ENCODE peak calls at places on chromosomes 12 and 14, in four cellular contexts. B is K562, N is HepG2, M is H1. F is an unnamed sample.

GRCh38 chr14:96053600-96054381 is 14.6 kb downstream of the C14orf132 start:
- DNase-seq in B (no peak), M (no peak), N (no peak), F (no peak)

GRCh38 chr14:59583755-59584154 is 7.1 kb upstream of the CCDC175 start:
- DNase-seq in N (no peak), M (no peak), B (no peak), F (no peak)

GRCh38 chr14:61564623-61565091 is 130.7 kb upstream of the HIF1A start:
- DNase-seq in N (peak; percentile 44), B (peak; percentile 17), M (no peak), F (no peak)

GRCh38 chr14:65821224-65821753 is 408.8 kb downstream of the FUT8 start:
- DNase-seq in N (no peak), M (no peak), B (no peak), F (no peak)

GRCh38 chr12:118402251-118402650 is 25.9 kb downstream of the SUDS3 start:
- DNase-seq in M (no peak), N (no peak), B (no peak), F (no peak)

GRCh38 chr14:104794641-104795467 is 694 bp downstream of the AKT1 start:
- DNase-seq in M (no peak), N (no peak), B (peak; percentile 64), F (no peak)

GRCh38 chr12:123105427-123105826 is 45.5 kb downstream of the PITPNM2 start:
- DNase-seq in B (no peak), N (no peak), M (peak; percentile 17), F (peak; percentile 34)

GRCh38 chr14:68969278-68969677 is 9.8 kb downstream of the ACTN1 start:
- DNase-seq in N (no peak), B (no peak), M (no peak), F (no peak)

GRCh38 chr12:49019120-49019430 is 499 bp upstream of the PRKAG1 start:
- DNase-seq in N (no peak), M (no peak), B (no peak), F (no peak)

GRCh38 chr12:71947645-71948105 is 9.0 kb downstream of the TPH2 start:
- DNase-seq in M (peak; percentile 77), B (no peak), N (peak; percentile 85), F (peak; percentile 71)

GRCh38 chr14:90815817-90816662 is at the start of gene TTC7B:
- DNase-seq in N (no peak), M (no peak), B (peak; percentile 81), F (peak; percentile 64)

GRCh38 chr14:56342419-56342901 is 224.2 kb downstream of the PELI2 start:
- DNase-seq in M (no peak), B (no peak), N (no peak), F (no peak)

GRCh38 chr12:109719123-109720022 is 5.7 kb downstream of the FAM222A start:
- DNase-seq in M (no peak), N (peak; percentile 66), B (peak; percentile 31), F (peak; percentile 45)

GRCh38 chr12:72390146-72390545 is 118.0 kb downstream of the TRHDE start:
- DNase-seq in B (no peak), M (no peak), N (no peak), F (no peak)

GRCh38 chr12:22781339-22781738 is 156.4 kb downstream of the ETNK1 start:
- DNase-seq in B (no peak), N (no peak), M (no peak), F (no peak)

GRCh38 chr14:96064866-96065265 is 25.7 kb downstream of the C14orf132 start:
- DNase-seq in N (no peak), M (no peak), B (no peak), F (no peak)

GRCh38 chr12:68122236-68122920 is 37.2 kb downstream of the IFNG start:
- DNase-seq in N (no peak), B (no peak), M (no peak), F (no peak)

GRCh38 chr14:73232984-73233383 is 4.3 kb upstream of the PAPLN start:
- DNase-seq in M (no peak), B (no peak), N (no peak), F (no peak)

GRCh38 chr12:26120561-26121274 is 4.1 kb downstream of the BHLHE41 start:
- DNase-seq in B (no peak), N (no peak), M (no peak), F (no peak)

GRCh38 chr12:3885179-3886094 is 12.2 kb upstream of the PARP11 start:
- DNase-seq in B (peak; percentile 6), N (peak; percentile 36), M (no peak), F (no peak)

GRCh38 chr12:127145929-127146789 is 1120.8 kb upstream of the TMEM132C start:
- DNase-seq in B (peak; percentile 96), N (no peak), M (no peak), F (no peak)

GRCh38 chr12:9648701-9649531 is 20.6 kb upstream of the CLEC2D start:
- DNase-seq in B (no peak), M (no peak), N (no peak), F (no peak)

GRCh38 chr12:42039146-42039545 is 105.5 kb downstream of the GXYLT1 start:
- DNase-seq in N (no peak), M (no peak), B (no peak), F (no peak)

GRCh38 chr12:51874013-51874412 is 13.9 kb upstream of the ANKRD33 start:
- DNase-seq in N (no peak), B (no peak), M (no peak), F (no peak)

GRCh38 chr12:108313609-108314331 is 25.3 kb downstream of the CMKLR1 start:
- DNase-seq in N (peak; percentile 99), M (no peak), B (peak; percentile 16), F (no peak)

GRCh38 chr12:132311201-132311915 is 18.0 kb downstream of the GALNT9 start:
- DNase-seq in N (no peak), B (no peak), M (no peak), F (no peak)

GRCh38 chr14:30621354-30621953 is 665 bp upstream of the SCFD1 start:
- DNase-seq in N (peak; percentile 36), B (no peak), M (no peak), F (no peak)

GRCh38 chr14:64388533-64389243 is 535 bp downstream of the MTHFD1 start:
- DNase-seq in B (peak; percentile 13), N (peak; percentile 4), M (no peak), F (peak; percentile 26)

GRCh38 chr12:124032265-124032886 is 59.4 kb downstream of the ZNF664 start:
- DNase-seq in N (peak; percentile 36), B (peak; percentile 80), M (no peak), F (peak; percentile 38)

GRCh38 chr12:3295648-3296408 is 195.2 kb upstream of the PRMT8 start:
- DNase-seq in N (no peak), M (no peak), B (no peak), F (no peak)

GRCh38 chr12:129911437-129912049 is 7.7 kb upstream of the TMEM132D start:
- DNase-seq in N (peak; percentile 30), M (no peak), B (peak; percentile 67), F (peak; percentile 24)

GRCh38 chr14:91177073-91177796 is 63.4 kb downstream of the DGLUCY start:
- DNase-seq in N (peak; percentile 48), M (no peak), B (peak; percentile 40), F (peak; percentile 41)

GRCh38 chr12:19575307-19576243 is 136.3 kb downstream of the AEBP2 start:
- DNase-seq in N (peak; percentile 1), B (no peak), M (no peak), F (no peak)

GRCh38 chr12:1760566-1761382 is 59.6 kb upstream of the LRTM2 start:
- DNase-seq in B (no peak), M (no peak), N (peak; percentile 95), F (no peak)
- TF ChIP-seq SP1 in B (no peak), M (no peak), N (no peak), F (no peak)

DNA sequence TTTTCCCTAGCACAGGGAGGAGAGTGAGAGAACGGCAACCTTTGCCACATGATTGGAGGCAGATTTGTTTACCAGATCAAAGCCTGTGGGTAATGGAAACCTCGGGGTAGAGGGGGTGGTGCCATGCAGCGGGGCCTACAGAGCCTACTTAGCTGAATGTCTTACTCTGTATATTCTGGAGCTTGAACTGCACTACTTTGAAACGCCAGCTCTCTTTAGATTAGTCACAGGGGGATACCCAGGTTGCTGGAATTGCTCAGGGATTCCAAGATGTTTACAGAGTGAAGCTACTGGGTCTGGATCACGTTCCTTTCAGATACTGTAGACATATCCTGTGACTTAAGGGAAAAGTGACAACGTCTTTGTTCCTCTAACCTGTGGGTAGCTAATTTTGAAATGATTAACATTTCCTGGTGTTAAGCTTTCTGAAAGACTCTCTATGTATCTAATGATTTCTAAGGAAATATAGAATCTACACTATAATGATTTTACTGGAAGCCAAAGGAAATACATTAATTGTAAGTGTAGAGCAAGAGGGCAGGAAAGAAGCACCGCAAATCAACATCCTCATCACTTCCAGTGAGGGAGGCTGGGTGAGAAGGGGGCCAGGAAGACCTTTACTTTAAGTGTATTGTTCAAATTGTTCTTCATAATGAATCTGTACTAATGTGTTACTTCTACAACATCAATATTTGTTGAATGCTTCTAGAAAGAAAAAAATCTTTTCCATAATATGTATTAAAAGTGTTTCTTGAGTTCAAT is 65.5 kb upstream of the DACT1 start:
- DNase-seq in M (no peak), N (peak; percentile 4), B (no peak), F (no peak)
- TF ChIP-seq JUN in M (no peak), N (no peak), B (no peak), F (no peak)

DNA sequence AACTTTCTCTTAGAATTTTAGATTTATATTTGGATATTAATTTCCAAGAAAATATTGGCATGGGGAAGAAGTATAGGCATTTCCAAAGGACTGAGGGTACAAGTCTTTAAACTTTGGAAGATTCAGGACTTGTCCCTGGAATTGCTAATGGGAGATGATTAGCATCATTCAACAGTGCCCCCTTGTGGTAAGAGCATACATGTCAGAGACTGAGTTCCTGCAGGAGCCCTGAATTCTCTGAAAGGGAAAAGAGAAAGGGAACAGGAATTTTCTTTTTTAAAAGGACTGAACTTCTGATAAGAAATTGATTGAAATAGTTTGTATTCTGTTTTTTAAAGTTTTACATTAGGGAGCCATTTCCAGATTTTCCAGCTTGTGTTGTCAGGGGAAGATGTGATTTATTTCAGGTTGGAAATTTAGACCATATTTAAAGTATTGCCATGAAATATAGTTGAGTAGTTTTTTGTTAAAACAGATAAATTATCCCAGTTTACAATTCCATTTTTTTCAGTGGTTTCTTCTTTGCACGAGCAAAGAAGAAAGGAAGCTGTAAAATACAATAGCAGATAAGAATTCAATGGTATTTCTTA is 44.0 kb upstream of the REP15 start:
- DNase-seq in N (peak; percentile 71), B (peak; percentile 59), M (no peak), F (peak; percentile 41)
- TF ChIP-seq SP1 in N (no peak), B (no peak), M (no peak), F (no peak)

GRCh38 chr14:103543721-103544626 is 15.0 kb downstream of the TRMT61A start:
- DNase-seq in B (no peak), M (no peak), N (no peak), F (no peak)
- TF ChIP-seq JUN in B (no peak), M (no peak), N (no peak), F (no peak)

DNA sequence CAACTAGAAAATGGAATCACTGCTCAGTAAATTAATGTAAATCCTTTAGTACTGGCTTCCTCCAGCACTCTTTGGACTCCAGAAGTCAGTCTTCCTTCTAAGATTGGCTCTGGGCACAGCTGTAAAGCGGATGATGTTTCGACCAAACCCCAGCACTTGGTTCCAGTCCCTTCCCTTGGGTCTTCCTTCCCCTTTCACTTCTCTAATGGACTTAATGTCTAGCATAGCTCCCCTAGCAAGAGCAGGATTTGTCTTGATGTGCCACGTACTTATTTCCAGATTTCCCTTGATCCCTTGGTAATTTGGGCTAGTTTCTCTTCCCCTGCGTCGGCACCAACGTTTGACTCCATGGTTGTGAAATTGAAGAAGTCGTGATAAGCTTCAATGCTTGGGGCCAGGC is 28.3 kb downstream of the C12orf75 start:
- DNase-seq in N (no peak), M (no peak), B (no peak), F (no peak)
- TF ChIP-seq SP1 in N (no peak), M (no peak), B (no peak), F (no peak)

F was measured in WTC11.